ENCODE peak calls at places on chromosomes 12 and 14, in eight cellular contexts. One of them, this sample, is unnamed.

GRCh38 chr12:110917961-110918360 is 2.4 kb downstream of the MYL2 start:
- DNase-seq in ELR: peak
- DNase-seq in endothelial cell: no peak
- DNase-seq in neural crest cell: no peak
- DNase-seq in T-helper 2 cell: no peak
- DNase-seq in left cardiac atrium: no peak
- DNase-seq in occipital lobe: no peak
- DNase-seq in kidney glomerular epithelial cell: no peak
- DNase-seq in this sample: peak

GRCh38 chr12:114530417-114530816 is 124.5 kb upstream of the TBX5 start:
- DNase-seq in ELR: no peak
- DNase-seq in endothelial cell: no peak
- DNase-seq in neural crest cell: no peak
- DNase-seq in T-helper 2 cell: no peak
- DNase-seq in left cardiac atrium: no peak
- DNase-seq in occipital lobe: no peak
- DNase-seq in kidney glomerular epithelial cell: no peak
- DNase-seq in this sample: no peak

GRCh38 chr14:59116984-59117415 is 71.5 kb upstream of the DAAM1 start:
- DNase-seq in ELR: peak
- DNase-seq in endothelial cell: no peak
- DNase-seq in neural crest cell: no peak
- DNase-seq in T-helper 2 cell: peak
- DNase-seq in left cardiac atrium: no peak
- DNase-seq in occipital lobe: no peak
- DNase-seq in kidney glomerular epithelial cell: peak
- DNase-seq in this sample: no peak

GRCh38 chr12:104012331-104012730 is 37.7 kb downstream of the GLT8D2 start:
- DNase-seq in ELR: no peak
- DNase-seq in endothelial cell: no peak
- DNase-seq in neural crest cell: no peak
- DNase-seq in T-helper 2 cell: no peak
- DNase-seq in left cardiac atrium: no peak
- DNase-seq in occipital lobe: no peak
- DNase-seq in kidney glomerular epithelial cell: no peak
- DNase-seq in this sample: no peak

GRCh38 chr14:106346084-106346483 is 819.7 kb downstream of the TMEM121 start:
- DNase-seq in ELR: no peak
- DNase-seq in endothelial cell: no peak
- DNase-seq in neural crest cell: no peak
- DNase-seq in T-helper 2 cell: no peak
- DNase-seq in left cardiac atrium: no peak
- DNase-seq in occipital lobe: no peak
- DNase-seq in kidney glomerular epithelial cell: no peak
- DNase-seq in this sample: no peak

GRCh38 chr12:104549820-104550480 is 93.2 kb downstream of the CHST11 start:
- DNase-seq in ELR: peak
- DNase-seq in endothelial cell: no peak
- DNase-seq in neural crest cell: no peak
- DNase-seq in T-helper 2 cell: no peak
- DNase-seq in left cardiac atrium: no peak
- DNase-seq in occipital lobe: no peak
- DNase-seq in kidney glomerular epithelial cell: no peak
- DNase-seq in this sample: no peak

GRCh38 chr12:103930787-103931536 is 752 bp downstream of the HSP90B1 start:
- DNase-seq in ELR: peak
- DNase-seq in endothelial cell: peak
- DNase-seq in neural crest cell: peak
- DNase-seq in T-helper 2 cell: peak
- DNase-seq in left cardiac atrium: peak
- DNase-seq in occipital lobe: peak
- DNase-seq in kidney glomerular epithelial cell: no peak
- DNase-seq in this sample: no peak

GRCh38 chr12:24754690-24755638 is 193.9 kb downstream of the BCAT1 start:
- DNase-seq in ELR: peak
- DNase-seq in endothelial cell: no peak
- DNase-seq in neural crest cell: no peak
- DNase-seq in T-helper 2 cell: peak
- DNase-seq in left cardiac atrium: no peak
- DNase-seq in occipital lobe: no peak
- DNase-seq in kidney glomerular epithelial cell: peak
- DNase-seq in this sample: no peak

GRCh38 chr12:128933926-128934325 is 80.6 kb downstream of the GLT1D1 start:
- DNase-seq in ELR: no peak
- DNase-seq in endothelial cell: no peak
- DNase-seq in neural crest cell: no peak
- DNase-seq in T-helper 2 cell: no peak
- DNase-seq in left cardiac atrium: no peak
- DNase-seq in occipital lobe: no peak
- DNase-seq in kidney glomerular epithelial cell: no peak
- DNase-seq in this sample: no peak

GRCh38 chr12:27552886-27553560 is 29.0 kb downstream of the PPFIBP1 start:
- DNase-seq in ELR: peak
- DNase-seq in endothelial cell: no peak
- DNase-seq in neural crest cell: peak
- DNase-seq in T-helper 2 cell: no peak
- DNase-seq in left cardiac atrium: no peak
- DNase-seq in occipital lobe: peak
- DNase-seq in kidney glomerular epithelial cell: no peak
- DNase-seq in this sample: no peak

GRCh38 chr14:102774391-102775153 is 2.7 kb upstream of the TRAF3 start:
- DNase-seq in ELR: peak
- DNase-seq in endothelial cell: peak
- DNase-seq in neural crest cell: peak
- DNase-seq in T-helper 2 cell: peak
- DNase-seq in left cardiac atrium: peak
- DNase-seq in occipital lobe: no peak
- DNase-seq in kidney glomerular epithelial cell: peak
- DNase-seq in this sample: peak

GRCh38 chr14:32507029-32507984 is 178.2 kb downstream of the AKAP6 start:
- DNase-seq in ELR: peak
- DNase-seq in endothelial cell: no peak
- DNase-seq in neural crest cell: no peak
- DNase-seq in T-helper 2 cell: no peak
- DNase-seq in left cardiac atrium: no peak
- DNase-seq in occipital lobe: no peak
- DNase-seq in kidney glomerular epithelial cell: peak
- DNase-seq in this sample: no peak

GRCh38 chr14:35258420-35258819 is 33.8 kb upstream of the PSMA6 start:
- DNase-seq in ELR: no peak
- DNase-seq in endothelial cell: no peak
- DNase-seq in neural crest cell: no peak
- DNase-seq in T-helper 2 cell: no peak
- DNase-seq in left cardiac atrium: no peak
- DNase-seq in occipital lobe: no peak
- DNase-seq in kidney glomerular epithelial cell: no peak
- DNase-seq in this sample: no peak

GRCh38 chr14:52313493-52313881 is 625 bp upstream of the PTGER2 start:
- DNase-seq in ELR: no peak
- DNase-seq in endothelial cell: no peak
- DNase-seq in neural crest cell: no peak
- DNase-seq in T-helper 2 cell: no peak
- DNase-seq in left cardiac atrium: no peak
- DNase-seq in occipital lobe: no peak
- DNase-seq in kidney glomerular epithelial cell: no peak
- DNase-seq in this sample: no peak

GRCh38 chr12:123139926-123140674 is 10.8 kb downstream of the PITPNM2 start:
- DNase-seq in ELR: peak
- DNase-seq in endothelial cell: no peak
- DNase-seq in neural crest cell: no peak
- DNase-seq in T-helper 2 cell: no peak
- DNase-seq in left cardiac atrium: peak
- DNase-seq in occipital lobe: no peak
- DNase-seq in kidney glomerular epithelial cell: peak
- DNase-seq in this sample: no peak